ENCODE peak calls at places on chromosomes 7 and 10, in five cellular contexts. O, N, X, R and J are unnamed samples.

GRCh38 chr7:150756858-150757257 is 19.6 kb downstream of the GIMAP5 start:
- DNase-seq in R (no peak), O (no peak), X (no peak), N (no peak), J (no peak)

GRCh38 chr7:43534110-43534509 is 48.8 kb upstream of the STK17A start:
- DNase-seq in O (no peak), X (peak), N (no peak), R (no peak), J (no peak)

GRCh38 chr10:103547391-103547946 is 54.0 kb downstream of the NEURL1 start:
- DNase-seq in N (peak), X (no peak), O (no peak), R (no peak), J (no peak)

GRCh38 chr7:140230517-140230861 is 53.7 kb upstream of the KDM7A start:
- DNase-seq in R (peak), N (no peak), X (no peak), O (peak), J (no peak)

GRCh38 chr7:107846324-107846723 is 43.3 kb upstream of the SLC26A3 start:
- DNase-seq in N (no peak), R (no peak), O (no peak), X (no peak), J (no peak)

GRCh38 chr10:8138471-8138870 is 84.0 kb downstream of the GATA3 start:
- DNase-seq in X (no peak), R (no peak), N (no peak), O (no peak), J (no peak)

GRCh38 chr7:159026271-159027047 is 118.2 kb downstream of the VIPR2 start:
- DNase-seq in R (no peak), O (no peak), N (peak), X (no peak), J (no peak)

GRCh38 chr7:27163776-27164380 is 1.5 kb downstream of the HOXA9 start:
- DNase-seq in X (no peak), R (no peak), O (no peak), N (no peak), J (no peak)

GRCh38 chr10:60627778-60628773 is 150.2 kb upstream of the CDK1 start:
- DNase-seq in O (no peak), X (no peak), R (no peak), N (no peak), J (no peak)

GRCh38 chr10:4174197-4174596 is 389.2 kb upstream of the KLF6 start:
- DNase-seq in N (no peak), O (no peak), X (no peak), R (no peak), J (no peak)

GRCh38 chr7:131106681-131107342 is 220.9 kb upstream of the MKLN1 start:
- DNase-seq in O (peak), X (no peak), R (peak), N (peak), J (peak)

GRCh38 chr7:155355745-155356144 is 58.1 kb downstream of the INSIG1 start:
- DNase-seq in X (no peak), N (no peak), O (no peak), R (no peak), J (no peak)

GRCh38 chr10:71533936-71534335 is 137.2 kb downstream of the CDH23 start:
- DNase-seq in R (no peak), O (no peak), X (no peak), N (no peak), J (no peak)

GRCh38 chr10:27998178-27998953 is 513 bp downstream of the ODAD2 start:
- DNase-seq in O (peak), N (no peak), R (peak), X (no peak), J (no peak)

GRCh38 chr10:75696536-75696935 is 265.1 kb downstream of the LRMDA start:
- DNase-seq in X (no peak), R (no peak), O (no peak), N (no peak), J (no peak)

GRCh38 chr7:18552943-18553584 is 57.5 kb downstream of the HDAC9 start:
- DNase-seq in X (no peak), O (no peak), N (no peak), R (no peak), J (no peak)

GRCh38 chr10:114646426-114646825 is 11.6 kb downstream of the ABLIM1 start:
- DNase-seq in N (no peak), X (no peak), R (no peak), O (no peak), J (no peak)

GRCh38 chr7:139936760-139937310 is 107.8 kb downstream of the TBXAS1 start:
- DNase-seq in R (no peak), O (no peak), X (peak), N (no peak), J (no peak)

GRCh38 chr10:98030093-98030821 is at the start of gene CRTAC1:
- DNase-seq in X (no peak), N (peak), R (peak), O (peak), J (no peak)

GRCh38 chr7:151692721-151693120 is 173.0 kb upstream of the RHEB start:
- DNase-seq in R (no peak), O (no peak), X (no peak), N (no peak), J (no peak)

GRCh38 chr7:148883233-148884048 is 650 bp downstream of the EZH2 start:
- DNase-seq in O (peak), N (peak), R (peak), X (no peak), J (no peak)

GRCh38 chr7:15628876-15629275 is 57.6 kb downstream of the MEOX2 start:
- DNase-seq in N (no peak), O (no peak), X (peak), R (no peak), J (no peak)

GRCh38 chr7:107170051-107170661 is 1.4 kb downstream of the HBP1 start:
- DNase-seq in R (no peak), O (no peak), X (no peak), N (no peak), J (no peak)

GRCh38 chr10:76117949-76118348 is 686.5 kb downstream of the LRMDA start:
- DNase-seq in X (no peak), N (no peak), R (no peak), O (no peak), J (no peak)

GRCh38 chr7:102063736-102064135 is 222.9 kb upstream of the SH2B2 start:
- DNase-seq in X (peak), N (no peak), R (no peak), O (no peak), J (no peak)

GRCh38 chr7:66352071-66352470 is 146.9 kb downstream of the TPST1 start:
- DNase-seq in N (no peak), O (no peak), X (no peak), R (no peak), J (no peak)
- TF ChIP-seq CTCF in N (no peak), O (no peak), X (peak), R (no peak), J (peak)

GRCh38 chr10:90658791-90659190 is 199.0 kb downstream of the HTR7 start:
- DNase-seq in R (no peak), O (no peak), X (no peak), N (no peak), J (no peak)
- TF ChIP-seq CTCF in R (no peak), O (no peak), X (peak), N (no peak), J (no peak)

GRCh38 chr10:88762906-88763305 is 3.1 kb downstream of the LIPN start:
- DNase-seq in O (no peak), N (no peak), R (no peak), X (no peak), J (no peak)
- TF ChIP-seq CTCF in O (no peak), N (no peak), R (no peak), X (no peak), J (no peak)

GRCh38 chr7:105571891-105572290 is 9.4 kb downstream of the EFCAB10 start:
- DNase-seq in R (no peak), N (no peak), X (no peak), O (no peak), J (no peak)
- TF ChIP-seq CTCF in R (no peak), N (no peak), X (no peak), O (no peak), J (no peak)

DNA sequence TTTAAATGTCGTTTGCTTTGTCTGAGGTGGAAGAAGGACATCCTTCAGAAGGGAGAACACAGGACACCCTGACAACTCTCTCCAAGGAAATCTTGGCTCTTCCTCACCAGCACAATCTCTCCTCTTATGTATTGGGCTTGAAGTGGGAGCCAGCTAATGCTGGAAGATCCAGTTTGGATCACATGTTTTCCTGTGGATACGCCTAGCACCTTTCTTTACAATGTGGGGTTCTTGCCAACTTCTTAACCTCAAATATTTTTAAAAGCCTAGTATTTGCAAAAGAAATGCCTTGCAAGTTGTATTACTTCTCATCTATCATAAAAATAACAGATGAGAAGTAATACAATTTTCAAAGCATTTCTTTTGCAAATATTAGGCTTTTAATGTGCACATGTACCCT is 76.4 kb downstream of the FRMD4A start:
- DNase-seq in N (no peak), R (no peak), X (no peak), O (no peak), J (no peak)
- TF ChIP-seq CTCF in N (no peak), R (no peak), X (no peak), O (no peak), J (no peak)